ENCODE peak calls at places on chromosome 1, in six cellular contexts. T, Z, J, O, D and P are unnamed samples.

GRCh38 chr1:196418772-196419171 is 189.5 kb downstream of the KCNT2 start:
- DNase-seq in T (no peak), Z (no peak), J (no peak), O (no peak), D (no peak), P (no peak)

GRCh38 chr1:31723828-31724359 is 20.1 kb upstream of the COL16A1 start:
- DNase-seq in T (no peak), Z (peak), J (peak), O (peak), D (peak), P (peak)

GRCh38 chr1:38454236-38454635 is 405.3 kb downstream of the RRAGC start:
- DNase-seq in T (no peak), Z (no peak), J (no peak), O (no peak), D (no peak), P (no peak)

GRCh38 chr1:67793562-67793961 is 39.7 kb downstream of the GNG12 start:
- DNase-seq in T (no peak), Z (peak), J (no peak), O (no peak), D (no peak), P (peak)

GRCh38 chr1:167500283-167500860 is 18.0 kb downstream of the CD247 start:
- DNase-seq in T (no peak), Z (no peak), J (no peak), O (no peak), D (no peak), P (no peak)

GRCh38 chr1:116490588-116490987 is 80.2 kb downstream of the CD58 start:
- DNase-seq in T (no peak), Z (no peak), J (no peak), O (no peak), D (no peak), P (no peak)

GRCh38 chr1:28062806-28063205 is 25.6 kb downstream of the EYA3 start:
- DNase-seq in T (no peak), Z (peak), J (no peak), O (no peak), D (no peak), P (peak)

GRCh38 chr1:212669600-212669999 is 30.0 kb downstream of the BATF3 start:
- DNase-seq in T (no peak), Z (no peak), J (no peak), O (no peak), D (no peak), P (no peak)

GRCh38 chr1:47437518-47438320 is at the start of gene FOXD2:
- DNase-seq in T (peak), Z (peak), J (peak), O (peak), D (peak), P (peak)

GRCh38 chr1:44759077-44759476 is 16.3 kb upstream of the RPS8 start:
- DNase-seq in T (no peak), Z (no peak), J (no peak), O (no peak), D (no peak), P (no peak)